ENCODE peak calls at places on chromosomes 3 and 15, in four cellular contexts. One of them, this sample, is unnamed.
A peak's percentile ranks its signal among the peaks of the same experiment; 100 is the strongest.

GRCh38 chr15:71752604-71753289 is 57.6 kb upstream of the NR2E3 start:
- DNase-seq in heart right ventricle: no peak
- DNase-seq in A549: peak; percentile 93
- DNase-seq in activated CD8-positive, alpha-beta T cell treated with anti-CD3 and anti-CD28 coated beads for 36 hours: peak; percentile 48
- DNase-seq in this sample: no peak

GRCh38 chr15:42036112-42036905 is 15.5 kb upstream of the PLA2G4E start:
- DNase-seq in heart right ventricle: no peak
- DNase-seq in A549: no peak
- DNase-seq in activated CD8-positive, alpha-beta T cell treated with anti-CD3 and anti-CD28 coated beads for 36 hours: no peak
- DNase-seq in this sample: no peak

GRCh38 chr3:61617651-61618050 is 56.3 kb downstream of the PTPRG start:
- DNase-seq in heart right ventricle: no peak
- DNase-seq in A549: no peak
- DNase-seq in activated CD8-positive, alpha-beta T cell treated with anti-CD3 and anti-CD28 coated beads for 36 hours: no peak
- DNase-seq in this sample: no peak

GRCh38 chr3:69671082-69671952 is 67.9 kb upstream of the MITF start:
- DNase-seq in heart right ventricle: no peak
- DNase-seq in A549: peak; percentile 60
- DNase-seq in activated CD8-positive, alpha-beta T cell treated with anti-CD3 and anti-CD28 coated beads for 36 hours: peak; percentile 4
- DNase-seq in this sample: no peak

GRCh38 chr3:194306109-194306686 is 44.9 kb downstream of the CPN2 start:
- DNase-seq in heart right ventricle: no peak
- DNase-seq in A549: no peak
- DNase-seq in activated CD8-positive, alpha-beta T cell treated with anti-CD3 and anti-CD28 coated beads for 36 hours: peak; percentile 84
- DNase-seq in this sample: peak; percentile 83

GRCh38 chr3:47912006-47912504 is 104.2 kb downstream of the MAP4 start:
- DNase-seq in heart right ventricle: no peak
- DNase-seq in A549: no peak
- DNase-seq in activated CD8-positive, alpha-beta T cell treated with anti-CD3 and anti-CD28 coated beads for 36 hours: no peak
- DNase-seq in this sample: no peak

GRCh38 chr3:38117748-38118420 is 19.0 kb downstream of the ACAA1 start:
- DNase-seq in heart right ventricle: peak; percentile 62
- DNase-seq in A549: peak; percentile 59
- DNase-seq in activated CD8-positive, alpha-beta T cell treated with anti-CD3 and anti-CD28 coated beads for 36 hours: peak; percentile 87
- DNase-seq in this sample: peak; percentile 58

GRCh38 chr3:184234224-184234623 is 4.8 kb downstream of the VWA5B2 start:
- DNase-seq in heart right ventricle: no peak
- DNase-seq in A549: peak; percentile 67
- DNase-seq in activated CD8-positive, alpha-beta T cell treated with anti-CD3 and anti-CD28 coated beads for 36 hours: no peak
- DNase-seq in this sample: no peak

GRCh38 chr15:85545185-85545584 is 164.8 kb downstream of the AKAP13 start:
- DNase-seq in heart right ventricle: no peak
- DNase-seq in A549: no peak
- DNase-seq in activated CD8-positive, alpha-beta T cell treated with anti-CD3 and anti-CD28 coated beads for 36 hours: no peak
- DNase-seq in this sample: no peak

GRCh38 chr3:136957751-136958288 is at the start of gene IL20RB:
- DNase-seq in heart right ventricle: no peak
- DNase-seq in A549: no peak
- DNase-seq in activated CD8-positive, alpha-beta T cell treated with anti-CD3 and anti-CD28 coated beads for 36 hours: no peak
- DNase-seq in this sample: no peak

GRCh38 chr3:195312714-195313113 is 41.8 kb upstream of the XXYLT1 start:
- DNase-seq in heart right ventricle: no peak
- DNase-seq in A549: no peak
- DNase-seq in activated CD8-positive, alpha-beta T cell treated with anti-CD3 and anti-CD28 coated beads for 36 hours: no peak
- DNase-seq in this sample: no peak

GRCh38 chr3:30186741-30187219 is 419.6 kb upstream of the TGFBR2 start:
- DNase-seq in heart right ventricle: no peak
- DNase-seq in A549: no peak
- DNase-seq in activated CD8-positive, alpha-beta T cell treated with anti-CD3 and anti-CD28 coated beads for 36 hours: no peak
- DNase-seq in this sample: no peak

GRCh38 chr3:186609247-186609868 is 3.5 kb upstream of the AHSG start:
- DNase-seq in heart right ventricle: no peak
- DNase-seq in A549: no peak
- DNase-seq in activated CD8-positive, alpha-beta T cell treated with anti-CD3 and anti-CD28 coated beads for 36 hours: peak; percentile 23
- DNase-seq in this sample: no peak

GRCh38 chr15:98277602-98278001 is 317.1 kb downstream of the ARRDC4 start:
- DNase-seq in heart right ventricle: no peak
- DNase-seq in A549: no peak
- DNase-seq in activated CD8-positive, alpha-beta T cell treated with anti-CD3 and anti-CD28 coated beads for 36 hours: no peak
- DNase-seq in this sample: no peak

GRCh38 chr3:48715179-48715800 is 1.7 kb downstream of the IP6K2 start:
- DNase-seq in heart right ventricle: no peak
- DNase-seq in A549: no peak
- DNase-seq in activated CD8-positive, alpha-beta T cell treated with anti-CD3 and anti-CD28 coated beads for 36 hours: no peak
- DNase-seq in this sample: no peak

GRCh38 chr3:79074558-79074957 is 693.2 kb downstream of the ROBO1 start:
- DNase-seq in heart right ventricle: no peak
- DNase-seq in A549: no peak
- DNase-seq in activated CD8-positive, alpha-beta T cell treated with anti-CD3 and anti-CD28 coated beads for 36 hours: no peak
- DNase-seq in this sample: no peak

GRCh38 chr3:171150945-171151344 is 124.4 kb upstream of the SLC2A2 start:
- DNase-seq in heart right ventricle: no peak
- DNase-seq in A549: no peak
- DNase-seq in activated CD8-positive, alpha-beta T cell treated with anti-CD3 and anti-CD28 coated beads for 36 hours: no peak
- DNase-seq in this sample: no peak

GRCh38 chr3:36733162-36733696 is 31.1 kb downstream of the DCLK3 start:
- DNase-seq in heart right ventricle: no peak
- DNase-seq in A549: no peak
- DNase-seq in activated CD8-positive, alpha-beta T cell treated with anti-CD3 and anti-CD28 coated beads for 36 hours: no peak
- DNase-seq in this sample: no peak

GRCh38 chr15:68764090-68764489 is 56.6 kb downstream of the ANP32A start:
- DNase-seq in heart right ventricle: no peak
- DNase-seq in A549: no peak
- DNase-seq in activated CD8-positive, alpha-beta T cell treated with anti-CD3 and anti-CD28 coated beads for 36 hours: no peak
- DNase-seq in this sample: no peak

GRCh38 chr3:74267126-74267525 is 347.3 kb downstream of the CNTN3 start:
- DNase-seq in heart right ventricle: no peak
- DNase-seq in A549: no peak
- DNase-seq in activated CD8-positive, alpha-beta T cell treated with anti-CD3 and anti-CD28 coated beads for 36 hours: no peak
- DNase-seq in this sample: no peak

GRCh38 chr3:45123030-45123429 is 23.1 kb downstream of the CDCP1 start:
- DNase-seq in heart right ventricle: no peak
- DNase-seq in A549: peak; percentile 41
- DNase-seq in activated CD8-positive, alpha-beta T cell treated with anti-CD3 and anti-CD28 coated beads for 36 hours: no peak
- DNase-seq in this sample: no peak

GRCh38 chr3:148309390-148310035 is 388.2 kb upstream of the AGTR1 start:
- DNase-seq in heart right ventricle: no peak
- DNase-seq in A549: peak; percentile 7
- DNase-seq in activated CD8-positive, alpha-beta T cell treated with anti-CD3 and anti-CD28 coated beads for 36 hours: peak; percentile 11
- DNase-seq in this sample: no peak

GRCh38 chr3:45112939-45113338 is 33.2 kb downstream of the CDCP1 start:
- DNase-seq in heart right ventricle: no peak
- DNase-seq in A549: no peak
- DNase-seq in activated CD8-positive, alpha-beta T cell treated with anti-CD3 and anti-CD28 coated beads for 36 hours: no peak
- DNase-seq in this sample: no peak

GRCh38 chr15:64524778-64525177 is 64.4 kb downstream of the ZNF609 start:
- DNase-seq in heart right ventricle: no peak
- DNase-seq in A549: no peak
- DNase-seq in activated CD8-positive, alpha-beta T cell treated with anti-CD3 and anti-CD28 coated beads for 36 hours: no peak
- DNase-seq in this sample: no peak

GRCh38 chr3:152202976-152203626 is 65.6 kb upstream of the MBNL1 start:
- DNase-seq in heart right ventricle: no peak
- DNase-seq in A549: no peak
- DNase-seq in activated CD8-positive, alpha-beta T cell treated with anti-CD3 and anti-CD28 coated beads for 36 hours: peak; percentile 45
- DNase-seq in this sample: no peak

GRCh38 chr3:8992199-8992598 is 28.9 kb upstream of the RAD18 start:
- DNase-seq in heart right ventricle: no peak
- DNase-seq in A549: no peak
- DNase-seq in activated CD8-positive, alpha-beta T cell treated with anti-CD3 and anti-CD28 coated beads for 36 hours: no peak
- DNase-seq in this sample: no peak

GRCh38 chr3:97871788-97872187 is 50.0 kb downstream of the CRYBG3 start:
- DNase-seq in heart right ventricle: no peak
- DNase-seq in A549: no peak
- DNase-seq in activated CD8-positive, alpha-beta T cell treated with anti-CD3 and anti-CD28 coated beads for 36 hours: no peak
- DNase-seq in this sample: no peak

GRCh38 chr3:87855626-87856025 is 203.2 kb downstream of the CGGBP1 start:
- DNase-seq in heart right ventricle: no peak
- DNase-seq in A549: peak; percentile 25
- DNase-seq in activated CD8-positive, alpha-beta T cell treated with anti-CD3 and anti-CD28 coated beads for 36 hours: no peak
- DNase-seq in this sample: no peak

GRCh38 chr3:195543642-195544536 is 764 bp upstream of the PPP1R2 start:
- DNase-seq in heart right ventricle: peak; percentile 29
- DNase-seq in A549: peak; percentile 5
- DNase-seq in activated CD8-positive, alpha-beta T cell treated with anti-CD3 and anti-CD28 coated beads for 36 hours: no peak
- DNase-seq in this sample: no peak

GRCh38 chr3:140715035-140715434 is 37.2 kb downstream of the TRIM42 start:
- DNase-seq in heart right ventricle: no peak
- DNase-seq in A549: no peak
- DNase-seq in activated CD8-positive, alpha-beta T cell treated with anti-CD3 and anti-CD28 coated beads for 36 hours: no peak
- DNase-seq in this sample: no peak

GRCh38 chr15:46222861-46223260 is 588.0 kb downstream of the SQOR start:
- DNase-seq in heart right ventricle: no peak
- DNase-seq in A549: no peak
- DNase-seq in activated CD8-positive, alpha-beta T cell treated with anti-CD3 and anti-CD28 coated beads for 36 hours: no peak
- DNase-seq in this sample: no peak

DNA sequence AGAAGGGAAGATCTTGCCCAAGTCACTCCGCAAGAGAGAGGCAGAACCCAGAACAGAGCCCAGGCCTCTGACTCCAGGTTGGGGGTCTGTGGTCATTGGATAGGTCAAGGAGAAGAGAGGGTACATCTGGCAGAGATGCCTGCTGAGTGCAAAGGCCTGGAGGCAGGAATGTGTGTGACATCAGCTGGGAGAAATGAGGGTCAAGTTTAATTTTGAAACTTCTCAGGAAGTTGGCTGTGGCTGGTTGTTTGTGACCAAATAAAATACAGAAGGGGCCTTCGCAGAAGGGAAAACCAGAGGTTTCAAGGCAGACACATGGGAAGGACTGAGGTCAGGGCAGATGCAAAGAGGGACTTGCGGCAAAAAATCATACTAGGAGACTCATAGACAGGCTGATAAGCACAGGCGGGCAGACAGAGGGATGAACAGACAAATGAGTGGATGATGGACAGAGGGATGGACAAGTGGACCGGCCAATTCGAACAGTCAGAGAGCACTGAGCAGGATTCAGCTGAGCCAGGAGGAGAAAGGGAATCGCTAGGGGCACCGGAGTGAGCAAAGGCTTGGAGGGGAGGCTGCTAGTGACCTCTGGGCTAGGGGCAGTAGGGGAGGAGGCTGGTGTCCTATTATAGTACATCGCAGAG is 28.8 kb upstream of the CACNA2D2 start:
- DNase-seq in heart right ventricle: no peak
- DNase-seq in A549: no peak
- DNase-seq in activated CD8-positive, alpha-beta T cell treated with anti-CD3 and anti-CD28 coated beads for 36 hours: no peak
- DNase-seq in this sample: no peak
- TF ChIP-seq CTCF in heart right ventricle: no peak
- TF ChIP-seq CTCF in A549: no peak
- TF ChIP-seq CTCF in activated CD8-positive, alpha-beta T cell treated with anti-CD3 and anti-CD28 coated beads for 36 hours: no peak
- TF ChIP-seq CTCF in this sample: no peak

DNA sequence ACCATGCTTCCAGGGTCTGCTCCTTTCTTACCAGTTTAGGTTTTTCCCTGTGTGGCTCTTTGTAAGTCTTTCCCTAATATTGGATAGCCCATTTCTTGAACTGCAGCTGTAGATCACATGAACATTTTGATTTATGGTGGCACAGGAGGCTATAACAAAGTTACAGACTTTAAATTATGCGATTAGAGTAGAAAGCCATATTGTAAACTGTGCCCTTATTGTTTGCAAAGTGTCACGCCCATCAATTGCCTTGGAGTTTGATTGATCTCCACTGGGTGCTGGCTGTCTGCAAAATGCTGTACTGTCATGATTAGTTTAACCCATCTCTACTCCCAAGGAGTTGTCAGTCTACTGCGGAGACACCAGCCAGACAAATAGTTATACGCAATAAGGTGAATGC is 110.3 kb downstream of the CACNA2D3 start:
- DNase-seq in heart right ventricle: no peak
- DNase-seq in A549: no peak
- DNase-seq in activated CD8-positive, alpha-beta T cell treated with anti-CD3 and anti-CD28 coated beads for 36 hours: no peak
- DNase-seq in this sample: no peak
- TF ChIP-seq CTCF in heart right ventricle: no peak
- TF ChIP-seq CTCF in A549: no peak
- TF ChIP-seq CTCF in activated CD8-positive, alpha-beta T cell treated with anti-CD3 and anti-CD28 coated beads for 36 hours: no peak
- TF ChIP-seq CTCF in this sample: no peak

GRCh38 chr3:177377166-177377565 is 179.9 kb upstream of the TBL1XR1 start:
- DNase-seq in heart right ventricle: no peak
- DNase-seq in A549: no peak
- DNase-seq in activated CD8-positive, alpha-beta T cell treated with anti-CD3 and anti-CD28 coated beads for 36 hours: no peak
- DNase-seq in this sample: no peak

GRCh38 chr3:177378168-177378567 is 180.9 kb upstream of the TBL1XR1 start:
- DNase-seq in heart right ventricle: no peak
- DNase-seq in A549: no peak
- DNase-seq in activated CD8-positive, alpha-beta T cell treated with anti-CD3 and anti-CD28 coated beads for 36 hours: no peak
- DNase-seq in this sample: peak; percentile 48

GRCh38 chr3:177381070-177381469 is 183.8 kb upstream of the TBL1XR1 start:
- DNase-seq in heart right ventricle: no peak
- DNase-seq in A549: no peak
- DNase-seq in activated CD8-positive, alpha-beta T cell treated with anti-CD3 and anti-CD28 coated beads for 36 hours: no peak
- DNase-seq in this sample: no peak

GRCh38 chr3:177382944-177383343 is 185.7 kb upstream of the TBL1XR1 start:
- DNase-seq in heart right ventricle: peak; percentile 50
- DNase-seq in A549: no peak
- DNase-seq in activated CD8-positive, alpha-beta T cell treated with anti-CD3 and anti-CD28 coated beads for 36 hours: no peak
- DNase-seq in this sample: no peak

GRCh38 chr3:177379045-177379444 is 181.8 kb upstream of the TBL1XR1 start:
- DNase-seq in heart right ventricle: no peak
- DNase-seq in A549: no peak
- DNase-seq in activated CD8-positive, alpha-beta T cell treated with anti-CD3 and anti-CD28 coated beads for 36 hours: no peak
- DNase-seq in this sample: no peak
- TF ChIP-seq CTCF in heart right ventricle: no peak
- TF ChIP-seq CTCF in A549: no peak
- TF ChIP-seq CTCF in activated CD8-positive, alpha-beta T cell treated with anti-CD3 and anti-CD28 coated beads for 36 hours: no peak
- TF ChIP-seq CTCF in this sample: peak; percentile 40

DNA sequence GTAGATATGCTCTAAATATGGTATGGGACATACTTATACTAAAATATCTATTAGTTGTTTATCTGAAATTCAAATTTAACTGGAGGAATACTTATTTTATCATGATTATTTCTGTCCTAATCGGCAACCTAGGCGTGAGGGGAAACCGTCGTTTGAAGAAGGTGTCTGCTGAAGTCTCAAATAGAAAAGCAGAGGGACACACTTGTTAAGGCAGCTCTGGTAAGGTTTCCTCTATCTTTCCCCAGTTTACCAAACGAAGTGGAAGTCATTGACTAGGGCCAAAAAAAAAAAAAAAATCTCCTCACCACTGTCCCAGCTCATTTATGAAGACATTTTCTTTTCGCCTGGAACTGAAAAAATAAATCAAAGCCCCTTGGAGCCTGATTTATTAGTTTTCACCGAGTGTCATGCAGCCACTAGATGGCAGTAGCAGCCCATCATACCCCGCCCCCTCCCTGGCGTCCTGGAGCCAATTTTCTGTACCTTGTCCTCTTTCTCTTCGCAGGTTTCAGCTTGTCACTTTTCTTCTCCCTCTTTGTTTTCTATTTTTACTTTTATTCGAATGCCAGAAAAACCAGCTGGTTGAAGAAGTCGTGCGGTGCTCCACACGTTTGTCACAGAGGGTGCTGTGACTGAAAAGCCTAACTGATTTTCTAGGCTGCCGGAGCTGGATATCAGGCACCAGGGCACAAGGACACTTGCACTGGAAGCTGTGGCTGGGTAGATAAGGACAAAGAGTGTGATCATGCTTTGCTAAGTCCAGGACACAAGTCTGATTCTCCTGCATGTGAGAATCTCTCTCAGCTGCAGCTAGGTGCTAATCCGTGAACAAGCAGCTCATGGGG is 238.7 kb downstream of the ZPLD1 start:
- DNase-seq in heart right ventricle: peak; percentile 56
- DNase-seq in A549: peak; percentile 40
- DNase-seq in activated CD8-positive, alpha-beta T cell treated with anti-CD3 and anti-CD28 coated beads for 36 hours: peak; percentile 78
- DNase-seq in this sample: peak; percentile 20
- TF ChIP-seq CTCF in heart right ventricle: peak; percentile 77
- TF ChIP-seq CTCF in A549: peak; percentile 92
- TF ChIP-seq CTCF in activated CD8-positive, alpha-beta T cell treated with anti-CD3 and anti-CD28 coated beads for 36 hours: peak; percentile 81
- TF ChIP-seq CTCF in this sample: peak; percentile 88

GRCh38 chr15:56286213-56286612 is 42.5 kb upstream of the RFX7 start:
- DNase-seq in heart right ventricle: no peak
- DNase-seq in A549: no peak
- DNase-seq in activated CD8-positive, alpha-beta T cell treated with anti-CD3 and anti-CD28 coated beads for 36 hours: peak; percentile 5
- DNase-seq in this sample: no peak
- TF ChIP-seq CTCF in heart right ventricle: no peak
- TF ChIP-seq CTCF in A549: peak; percentile 14
- TF ChIP-seq CTCF in activated CD8-positive, alpha-beta T cell treated with anti-CD3 and anti-CD28 coated beads for 36 hours: no peak
- TF ChIP-seq CTCF in this sample: peak; percentile 42